ENCODE peak calls at places on chromosomes 16 and 17, in four cellular contexts. One of them, this sample, is unnamed.

GRCh38 chr16:84650062-84650991 is 2.0 kb downstream of the KLHL36 start:
- DNase-seq in K562: no peak
- DNase-seq in GM12878: no peak
- DNase-seq in H1: no peak
- DNase-seq in this sample: no peak

GRCh38 chr16:72877374-72878028 is 170.4 kb downstream of the ZFHX3 start:
- DNase-seq in K562: no peak
- DNase-seq in GM12878: no peak
- DNase-seq in H1: no peak
- DNase-seq in this sample: peak; percentile 83

GRCh38 chr17:496761-497586 is 144.4 kb upstream of the RPH3AL start:
- DNase-seq in K562: no peak
- DNase-seq in GM12878: no peak
- DNase-seq in H1: no peak
- DNase-seq in this sample: no peak

GRCh38 chr17:82871056-82871775 is 31.4 kb upstream of the ZNF750 start:
- DNase-seq in K562: no peak
- DNase-seq in GM12878: peak; percentile 82
- DNase-seq in H1: no peak
- DNase-seq in this sample: no peak

GRCh38 chr17:4537451-4538235 is 17.5 kb downstream of the MYBBP1A start:
- DNase-seq in K562: no peak
- DNase-seq in GM12878: no peak
- DNase-seq in H1: no peak
- DNase-seq in this sample: no peak

GRCh38 chr17:50593321-50593720 is 32.8 kb downstream of the CACNA1G start:
- DNase-seq in K562: no peak
- DNase-seq in GM12878: no peak
- DNase-seq in H1: peak; percentile 66
- DNase-seq in this sample: no peak

GRCh38 chr16:21208429-21208828 is 2.9 kb downstream of the ZP2 start:
- DNase-seq in K562: no peak
- DNase-seq in GM12878: no peak
- DNase-seq in H1: no peak
- DNase-seq in this sample: no peak

GRCh38 chr16:85089485-85089884 is 22.8 kb downstream of the CIBAR2 start:
- DNase-seq in K562: no peak
- DNase-seq in GM12878: no peak
- DNase-seq in H1: no peak
- DNase-seq in this sample: no peak

GRCh38 chr17:2710804-2711607 is 558 bp downstream of the CLUH start:
- DNase-seq in K562: no peak
- DNase-seq in GM12878: no peak
- DNase-seq in H1: no peak
- DNase-seq in this sample: no peak

GRCh38 chr16:9054460-9054859 is 37.0 kb upstream of the HAPSTR1 start:
- DNase-seq in K562: no peak
- DNase-seq in GM12878: no peak
- DNase-seq in H1: no peak
- DNase-seq in this sample: no peak

GRCh38 chr16:68486671-68487495 is 38.6 kb upstream of the SMPD3 start:
- DNase-seq in K562: no peak
- DNase-seq in GM12878: no peak
- DNase-seq in H1: no peak
- DNase-seq in this sample: no peak

GRCh38 chr17:82860606-82861392 is 21.0 kb upstream of the ZNF750 start:
- DNase-seq in K562: no peak
- DNase-seq in GM12878: no peak
- DNase-seq in H1: no peak
- DNase-seq in this sample: no peak

GRCh38 chr16:56019274-56019673 is 144.1 kb upstream of the CES5A start:
- DNase-seq in K562: no peak
- DNase-seq in GM12878: no peak
- DNase-seq in H1: no peak
- DNase-seq in this sample: no peak

GRCh38 chr16:77206533-77206932 is 7.3 kb downstream of the SYCE1L start:
- DNase-seq in K562: no peak
- DNase-seq in GM12878: no peak
- DNase-seq in H1: no peak
- DNase-seq in this sample: no peak

GRCh38 chr17:45325810-45326209 is 9.0 kb upstream of the MAP3K14 start:
- DNase-seq in K562: no peak
- DNase-seq in GM12878: no peak
- DNase-seq in H1: no peak
- DNase-seq in this sample: no peak

GRCh38 chr17:62038248-62038647 is 26.8 kb downstream of the MED13 start:
- DNase-seq in K562: no peak
- DNase-seq in GM12878: no peak
- DNase-seq in H1: no peak
- DNase-seq in this sample: no peak

GRCh38 chr16:49855822-49856740 is at the start of gene ZNF423:
- DNase-seq in K562: no peak
- DNase-seq in GM12878: no peak
- DNase-seq in H1: no peak
- DNase-seq in this sample: no peak

GRCh38 chr16:69073181-69073669 is 32.2 kb upstream of the HAS3 start:
- DNase-seq in K562: no peak
- DNase-seq in GM12878: no peak
- DNase-seq in H1: no peak
- DNase-seq in this sample: peak; percentile 93

GRCh38 chr16:62876133-62876532 is 839.9 kb upstream of the CDH8 start:
- DNase-seq in K562: no peak
- DNase-seq in GM12878: no peak
- DNase-seq in H1: no peak
- DNase-seq in this sample: no peak

GRCh38 chr17:50257574-50258224 is 16.6 kb upstream of the TMEM92 start:
- DNase-seq in K562: peak; percentile 7
- DNase-seq in GM12878: no peak
- DNase-seq in H1: no peak
- DNase-seq in this sample: no peak

GRCh38 chr17:36064142-36064541 is at the start of gene CCL18:
- DNase-seq in K562: no peak
- DNase-seq in GM12878: no peak
- DNase-seq in H1: no peak
- DNase-seq in this sample: no peak

GRCh38 chr17:32235588-32235987 is 30.0 kb upstream of the RHBDL3 start:
- DNase-seq in K562: no peak
- DNase-seq in GM12878: no peak
- DNase-seq in H1: no peak
- DNase-seq in this sample: no peak

GRCh38 chr17:35733366-35733765 is 1.9 kb downstream of the RASL10B start:
- DNase-seq in K562: no peak
- DNase-seq in GM12878: no peak
- DNase-seq in H1: no peak
- DNase-seq in this sample: no peak

GRCh38 chr16:88698694-88699045 is 7.5 kb downstream of the RNF166 start:
- DNase-seq in K562: no peak
- DNase-seq in GM12878: no peak
- DNase-seq in H1: no peak
- DNase-seq in this sample: no peak

GRCh38 chr17:4365628-4366311 is 705 bp downstream of the UBE2G1 start:
- DNase-seq in K562: peak; percentile 25
- DNase-seq in GM12878: no peak
- DNase-seq in H1: peak; percentile 78
- DNase-seq in this sample: no peak

GRCh38 chr17:71032746-71033273 is 863.5 kb downstream of the KCNJ2 start:
- DNase-seq in K562: no peak
- DNase-seq in GM12878: no peak
- DNase-seq in H1: peak; percentile 76
- DNase-seq in this sample: no peak

GRCh38 chr17:79989106-79989835 is 46.4 kb downstream of the TBC1D16 start:
- DNase-seq in K562: no peak
- DNase-seq in GM12878: no peak
- DNase-seq in H1: no peak
- DNase-seq in this sample: no peak

GRCh38 chr16:78563905-78564304 is 464.5 kb downstream of the WWOX start:
- DNase-seq in K562: no peak
- DNase-seq in GM12878: no peak
- DNase-seq in H1: no peak
- DNase-seq in this sample: no peak

GRCh38 chr17:72749119-72749572 is 343.3 kb downstream of the SLC39A11 start:
- DNase-seq in K562: no peak
- DNase-seq in GM12878: no peak
- DNase-seq in H1: no peak
- DNase-seq in this sample: no peak

GRCh38 chr17:79531696-79532095 is 79.2 kb downstream of the RBFOX3 start:
- DNase-seq in K562: no peak
- DNase-seq in GM12878: no peak
- DNase-seq in H1: no peak
- DNase-seq in this sample: no peak

GRCh38 chr17:60656499-60656898 is 21.2 kb upstream of the BCAS3 start:
- DNase-seq in K562: peak; percentile 25
- DNase-seq in GM12878: no peak
- DNase-seq in H1: no peak
- DNase-seq in this sample: no peak

GRCh38 chr17:76102944-76103273 is 678 bp downstream of the EXOC7 start:
- DNase-seq in K562: no peak
- DNase-seq in GM12878: no peak
- DNase-seq in H1: no peak
- DNase-seq in this sample: no peak

DNA sequence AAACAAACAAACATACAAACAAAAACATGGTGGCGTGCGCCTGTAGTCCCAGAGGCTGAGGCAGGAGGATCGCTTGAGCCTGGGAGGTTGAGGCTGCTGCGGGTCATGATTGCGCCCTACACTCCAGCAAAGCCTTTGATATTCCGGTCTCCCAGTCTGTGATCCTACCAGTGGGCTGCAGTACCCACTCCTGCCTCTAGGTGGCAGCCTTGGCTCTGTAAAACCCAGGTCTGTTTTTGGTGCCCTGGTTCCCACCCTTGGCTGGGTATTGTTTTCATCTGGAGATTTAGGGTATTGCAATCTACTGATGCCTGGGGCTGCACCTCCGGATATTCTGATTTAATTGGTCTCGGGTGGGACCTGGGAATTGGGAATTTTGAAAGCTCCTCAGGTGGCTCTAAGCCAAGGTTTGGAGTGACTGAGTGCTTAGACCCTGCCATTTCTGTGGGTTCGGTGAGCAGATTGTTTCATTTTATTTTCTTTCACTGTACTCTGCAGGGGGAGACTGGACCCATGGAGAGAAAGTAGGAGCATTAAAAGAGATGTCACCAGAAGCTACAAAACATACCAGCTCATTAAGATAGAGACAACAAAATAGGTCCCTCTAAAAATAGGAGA is 40.5 kb downstream of the MYH3 start:
- DNase-seq in K562: peak; percentile 70
- DNase-seq in GM12878: no peak
- DNase-seq in H1: peak; percentile 99
- DNase-seq in this sample: peak; percentile 83
- TF ChIP-seq EGR1 in K562: no peak
- TF ChIP-seq EGR1 in GM12878: no peak
- TF ChIP-seq EGR1 in H1: no peak
- TF ChIP-seq EGR1 in this sample: no peak

DNA sequence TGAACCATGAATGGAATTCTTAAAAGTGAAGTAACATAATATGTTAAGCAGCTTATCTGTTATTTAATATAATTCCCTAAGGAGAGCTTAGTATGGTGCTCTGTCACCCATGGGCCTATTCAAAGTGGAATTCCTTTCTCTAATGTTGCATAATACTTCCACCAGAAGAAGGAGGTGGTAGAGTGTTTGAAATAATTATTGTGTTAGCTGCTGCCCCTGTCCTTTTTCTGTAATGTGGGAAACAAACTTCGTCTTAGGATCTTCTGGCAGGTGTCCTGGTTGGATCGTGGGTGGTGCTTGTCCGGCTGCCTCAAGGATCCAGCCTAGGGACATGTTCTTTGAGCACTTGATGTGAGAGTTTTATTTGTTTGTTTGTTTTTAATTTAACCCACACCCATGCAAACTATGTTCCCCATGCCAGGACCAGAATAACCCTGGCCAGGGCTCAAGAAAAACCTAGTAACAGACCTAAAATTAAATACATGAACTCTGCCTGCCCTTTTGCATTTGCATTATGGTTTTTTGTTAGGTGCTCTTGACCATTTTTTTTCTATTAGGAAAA is 46.1 kb downstream of the ZNRF1 start:
- DNase-seq in K562: no peak
- DNase-seq in GM12878: no peak
- DNase-seq in H1: no peak
- DNase-seq in this sample: no peak
- TF ChIP-seq JUND in K562: no peak
- TF ChIP-seq JUND in GM12878: no peak
- TF ChIP-seq JUND in H1: no peak
- TF ChIP-seq JUND in this sample: no peak

DNA sequence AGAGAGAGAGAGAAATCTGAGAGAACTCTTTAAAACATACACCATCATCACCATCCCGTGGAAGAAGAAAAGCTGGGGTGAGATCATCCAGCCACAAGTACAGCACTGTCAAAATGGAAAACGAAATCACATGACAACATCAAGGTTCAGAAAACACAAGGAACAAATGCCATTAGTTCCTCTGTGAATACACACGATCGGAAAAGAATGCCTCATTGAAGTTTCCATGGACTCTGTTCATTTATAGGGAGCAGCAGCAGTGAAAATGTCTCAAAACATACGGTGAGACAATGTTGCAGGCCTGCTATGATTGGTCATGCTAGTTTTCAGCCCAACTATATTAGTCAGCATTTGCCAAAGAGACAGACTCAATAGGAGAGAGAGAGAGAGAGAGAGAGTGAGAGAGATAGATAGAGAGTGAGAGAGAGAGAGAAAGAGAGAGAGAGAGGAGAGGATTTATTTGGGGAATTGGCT is 4.4 kb downstream of the CFAP97D1 start:
- DNase-seq in K562: no peak
- DNase-seq in GM12878: no peak
- DNase-seq in H1: no peak
- DNase-seq in this sample: no peak
- TF ChIP-seq EGR1 in K562: no peak
- TF ChIP-seq EGR1 in GM12878: no peak
- TF ChIP-seq EGR1 in H1: no peak
- TF ChIP-seq EGR1 in this sample: no peak

DNA sequence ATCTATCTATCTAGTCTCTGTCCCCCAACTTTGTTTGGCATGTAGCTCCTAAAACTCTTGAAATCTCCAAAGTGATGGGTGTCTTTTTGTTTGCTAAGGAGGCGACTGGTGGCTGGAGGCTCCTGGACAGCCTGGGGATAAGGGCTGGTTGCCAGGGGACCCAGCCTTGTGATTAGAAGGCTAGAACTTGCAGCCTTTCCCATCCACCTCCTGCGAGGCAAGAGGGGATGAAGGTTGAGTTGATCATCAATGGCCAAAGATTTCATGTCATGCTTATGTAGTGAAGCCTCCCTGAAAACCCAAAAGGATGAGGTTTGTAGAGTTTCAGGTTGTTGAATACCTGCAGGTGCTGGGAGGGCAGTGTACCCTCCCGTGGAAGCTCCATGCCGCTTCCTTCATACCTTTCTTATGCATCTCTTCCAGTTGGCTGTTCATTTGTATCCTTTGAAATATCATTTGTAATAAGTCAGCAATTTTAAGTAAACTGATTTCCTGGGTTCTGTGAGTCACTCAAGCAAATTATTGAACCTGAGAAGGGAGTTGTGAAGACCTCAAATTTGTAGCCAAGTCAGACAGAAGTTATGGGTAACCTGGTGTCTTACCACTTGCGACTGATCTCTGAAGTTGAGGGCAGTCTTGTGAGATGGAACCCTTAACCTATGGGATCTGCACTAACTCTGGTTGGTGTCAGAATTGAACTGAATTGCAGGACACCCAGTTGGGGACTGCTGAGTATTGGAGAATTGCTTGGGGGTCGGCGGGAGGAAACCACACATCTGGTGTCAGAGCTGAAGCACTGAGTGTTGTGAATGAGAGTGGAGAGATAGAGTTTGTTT is 202.5 kb downstream of the SEC14L1 start:
- DNase-seq in K562: no peak
- DNase-seq in GM12878: no peak
- DNase-seq in H1: no peak
- DNase-seq in this sample: no peak
- TF ChIP-seq JUND in K562: no peak
- TF ChIP-seq JUND in GM12878: no peak
- TF ChIP-seq JUND in H1: no peak
- TF ChIP-seq JUND in this sample: no peak